ENCODE peak calls at places on chromosomes 7 and 10, in ten cellular contexts. I, H, O, Q, J, F, B, U, D and T are unnamed samples.

GRCh38 chr10:50417486-50417905 is 166.2 kb upstream of the ASAH2 start:
- DNase-seq in I (no peak), H (no peak), O (no peak), Q (no peak), J (no peak), F (no peak), B (no peak), U (no peak), D (peak; percentile 27), T (peak; percentile 49)

GRCh38 chr7:26653430-26653911 is 210.9 kb downstream of the SKAP2 start:
- DNase-seq in I (no peak), H (peak; percentile 22), O (no peak), Q (no peak), J (no peak), F (no peak), B (no peak), U (no peak), D (peak; percentile 31), T (no peak)

GRCh38 chr7:155509725-155510551 is 36.4 kb downstream of the CNPY1 start:
- DNase-seq in I (no peak), H (peak; percentile 76), O (no peak), Q (no peak), J (no peak), F (no peak), B (no peak), U (no peak), D (no peak), T (no peak)

GRCh38 chr7:47737606-47738005 is 155.7 kb upstream of the TNS3 start:
- DNase-seq in I (no peak), H (no peak), O (no peak), Q (no peak), J (no peak), F (no peak), B (no peak), U (no peak), D (no peak), T (no peak)

GRCh38 chr7:97731736-97732370 is at the start of gene TAC1:
- DNase-seq in I (no peak), H (peak; percentile 10), O (no peak), Q (peak; percentile 10), J (no peak), F (no peak), B (no peak), U (no peak), D (no peak), T (no peak)

GRCh38 chr7:122068046-122068445 is 76.0 kb downstream of the AASS start:
- DNase-seq in I (no peak), H (no peak), O (no peak), Q (no peak), J (no peak), F (no peak), B (no peak), U (no peak), D (no peak), T (no peak)

GRCh38 chr7:7265057-7265456 is 82.7 kb downstream of the C1GALT1 start:
- DNase-seq in I (no peak), H (no peak), O (no peak), Q (no peak), J (no peak), F (no peak), B (no peak), U (no peak), D (no peak), T (no peak)

GRCh38 chr7:40720401-40720800 is 585.6 kb downstream of the SUGCT start:
- DNase-seq in I (no peak), H (no peak), O (no peak), Q (no peak), J (no peak), F (no peak), B (no peak), U (no peak), D (no peak), T (no peak)

GRCh38 chr7:105015631-105015965 is 1.6 kb downstream of the KMT2E start:
- DNase-seq in I (no peak), H (no peak), O (no peak), Q (no peak), J (no peak), F (no peak), B (peak; percentile 29), U (no peak), D (peak; percentile 17), T (peak; percentile 64)

GRCh38 chr10:130230611-130231010 is 94.4 kb downstream of the GLRX3 start:
- DNase-seq in I (no peak), H (no peak), O (no peak), Q (no peak), J (no peak), F (no peak), B (no peak), U (no peak), D (no peak), T (no peak)

GRCh38 chr7:88357295-88357694 is 50.6 kb upstream of the STEAP4 start:
- DNase-seq in I (no peak), H (peak; percentile 21), O (peak; percentile 4), Q (no peak), J (no peak), F (no peak), B (no peak), U (no peak), D (peak; percentile 60), T (no peak)

GRCh38 chr10:22713853-22714523 is 390 bp downstream of the PIP4K2A start:
- DNase-seq in I (no peak), H (no peak), O (no peak), Q (no peak), J (peak; percentile 76), F (peak; percentile 21), B (peak; percentile 38), U (no peak), D (peak; percentile 41), T (peak; percentile 29)

GRCh38 chr7:127158659-127159058 is 94.1 kb downstream of the GRM8 start:
- DNase-seq in I (no peak), H (peak; percentile 16), O (no peak), Q (no peak), J (no peak), F (no peak), B (no peak), U (no peak), D (no peak), T (no peak)

GRCh38 chr7:90629306-90629918 is 33.3 kb downstream of the CDK14 start:
- DNase-seq in I (no peak), H (peak; percentile 57), O (no peak), Q (peak; percentile 12), J (no peak), F (no peak), B (no peak), U (no peak), D (peak; percentile 70), T (peak; percentile 67)

GRCh38 chr7:2016021-2016631 is 216.6 kb downstream of the MAD1L1 start:
- DNase-seq in I (no peak), H (no peak), O (no peak), Q (no peak), J (no peak), F (no peak), B (no peak), U (no peak), D (no peak), T (no peak)

GRCh38 chr7:47185839-47186238 is 396.1 kb downstream of the TNS3 start:
- DNase-seq in I (no peak), H (no peak), O (no peak), Q (no peak), J (no peak), F (no peak), B (no peak), U (no peak), D (no peak), T (no peak)

GRCh38 chr10:47165168-47165710 is 134.8 kb upstream of the GDF10 start:
- DNase-seq in I (no peak), H (no peak), O (no peak), Q (no peak), J (no peak), F (no peak), B (peak; percentile 5), U (no peak), D (no peak), T (no peak)

GRCh38 chr7:95430864-95431263 is 4.0 kb downstream of the PON2 start:
- DNase-seq in I (no peak), H (no peak), O (no peak), Q (no peak), J (no peak), F (no peak), B (no peak), U (no peak), D (no peak), T (peak; percentile 44)

GRCh38 chr7:42035205-42035604 is 201.8 kb downstream of the GLI3 start:
- DNase-seq in I (no peak), H (no peak), O (no peak), Q (no peak), J (no peak), F (no peak), B (no peak), U (no peak), D (no peak), T (no peak)

GRCh38 chr7:24717694-24718320 is 39.5 kb downstream of the GSDME start:
- DNase-seq in I (no peak), H (no peak), O (no peak), Q (no peak), J (no peak), F (no peak), B (no peak), U (no peak), D (no peak), T (no peak)

GRCh38 chr7:85191383-85191782 is 4.5 kb upstream of the SEMA3D start:
- DNase-seq in I (no peak), H (peak; percentile 15), O (no peak), Q (no peak), J (no peak), F (no peak), B (no peak), U (no peak), D (peak; percentile 58), T (peak; percentile 14)

GRCh38 chr7:115274-115911 is 77.0 kb upstream of the FAM20C start:
- DNase-seq in I (no peak), H (no peak), O (no peak), Q (no peak), J (no peak), F (no peak), B (no peak), U (no peak), D (no peak), T (peak; percentile 61)

GRCh38 chr7:81002471-81002870 is 83.6 kb upstream of the SEMA3C start:
- DNase-seq in I (no peak), H (no peak), O (no peak), Q (no peak), J (no peak), F (no peak), B (no peak), U (no peak), D (no peak), T (no peak)

GRCh38 chr10:31912289-31912688 is 16.3 kb downstream of the ARHGAP12 start:
- DNase-seq in I (no peak), H (no peak), O (no peak), Q (no peak), J (no peak), F (no peak), B (no peak), U (no peak), D (peak; percentile 30), T (no peak)

GRCh38 chr10:70132098-70133029 is at the start of gene AIFM2:
- DNase-seq in I (no peak), H (peak; percentile 58), O (no peak), Q (peak; percentile 84), J (no peak), F (peak; percentile 9), B (peak; percentile 28), U (peak; percentile 7), D (peak; percentile 62), T (peak; percentile 78)

GRCh38 chr7:159098795-159099194 is 45.9 kb downstream of the VIPR2 start:
- DNase-seq in I (no peak), H (no peak), O (no peak), Q (no peak), J (no peak), F (no peak), B (no peak), U (no peak), D (no peak), T (no peak)